ENCODE peak calls at places on chromosomes 13 and 19, in five cellular contexts. O is stimulated activated CD4-positive, alpha-beta T cell treated with anti-CD3 and anti-CD28 coated beads, TNF-alpha, amount 100 ng/mL, for 48 hours; X is NCI-H774; U is heart left ventricle; R is cortex of kidney. K is an unnamed sample.

GRCh38 chr13:61486496-61486895 is 70.8 kb upstream of the PCDH20 start:
- DNase-seq in O (no peak), X (no peak), U (no peak), R (no peak), K (no peak)

GRCh38 chr13:32645854-32646253 is 59.6 kb downstream of the PDS5B start:
- DNase-seq in O (no peak), X (no peak), U (no peak), R (no peak), K (no peak)

GRCh38 chr19:35718345-35719041 is 690 bp downstream of the KMT2B start:
- DNase-seq in O (no peak), X (no peak), U (peak), R (no peak), K (peak)

GRCh38 chr13:111336666-111337065 is 16.2 kb downstream of the TEX29 start:
- DNase-seq in O (no peak), X (no peak), U (no peak), R (no peak), K (no peak)

GRCh38 chr13:77853701-77854100 is 64.9 kb downstream of the EDNRB start:
- DNase-seq in O (no peak), X (no peak), U (no peak), R (no peak), K (no peak)

GRCh38 chr19:10808937-10809655 is 26.9 kb downstream of the TMED1 start:
- DNase-seq in O (no peak), X (no peak), U (no peak), R (no peak), K (no peak)

GRCh38 chr19:41535029-41535622 is 40.8 kb upstream of the CEACAM21 start:
- DNase-seq in O (no peak), X (no peak), U (no peak), R (no peak), K (no peak)

GRCh38 chr13:48233886-48234488 is 981 bp downstream of the ITM2B start:
- DNase-seq in O (no peak), X (no peak), U (no peak), R (no peak), K (no peak)

GRCh38 chr13:78020861-78021260 is 102.2 kb upstream of the EDNRB start:
- DNase-seq in O (no peak), X (no peak), U (no peak), R (no peak), K (no peak)

GRCh38 chr19:19550454-19550842 is 12.4 kb downstream of the CILP2 start:
- DNase-seq in O (no peak), X (no peak), U (no peak), R (no peak), K (no peak)

GRCh38 chr13:70964124-70964523 is 855.9 kb upstream of the KLHL1 start:
- DNase-seq in O (no peak), X (no peak), U (no peak), R (no peak), K (no peak)

GRCh38 chr13:78680611-78681010 is 21.7 kb upstream of the OBI1 start:
- DNase-seq in O (no peak), X (peak), U (no peak), R (no peak), K (no peak)

GRCh38 chr19:45781282-45782161 is 768 bp downstream of the DMPK start:
- DNase-seq in O (no peak), X (peak), U (no peak), R (no peak), K (no peak)

GRCh38 chr13:111341886-111342285 is 21.4 kb downstream of the TEX29 start:
- DNase-seq in O (no peak), X (no peak), U (no peak), R (no peak), K (no peak)

GRCh38 chr13:94666065-94666464 is 46.3 kb downstream of the SOX21 start:
- DNase-seq in O (no peak), X (no peak), U (no peak), R (no peak), K (no peak)

GRCh38 chr19:56566904-56567273 is 379 bp upstream of the ZNF470 start:
- DNase-seq in O (no peak), X (peak), U (peak), R (no peak), K (peak)

GRCh38 chr19:28044477-28044876 is 1168.5 kb downstream of the UQCRFS1 start:
- DNase-seq in O (no peak), X (no peak), U (no peak), R (no peak), K (no peak)

K was measured in left ventricle myocardium inferior.